ENCODE peak calls at places on chromosomes 5 and 9, in seven cellular contexts. A is foreskin fibroblast; S is fibroblast of lung; I is adrenal gland; G is GM20000; M is CD4-positive, alpha-beta T cell; R is natural killer cell. L is an unnamed sample.

GRCh38 chr9:36584626-36585460 is 12.1 kb downstream of the MELK start:
- DNase-seq in A (peak; percentile 59), G (no peak), S (peak; percentile 92), M (no peak), I (no peak), R (no peak), L (no peak)

GRCh38 chr5:72036951-72037350 is 70.3 kb upstream of the MAP1B start:
- DNase-seq in R (no peak), M (no peak), G (no peak), I (no peak), S (peak; percentile 51), A (no peak), L (no peak)

GRCh38 chr9:137218754-137219271 is 3.2 kb downstream of the RNF208 start:
- DNase-seq in R (no peak), S (peak; percentile 45), G (no peak), I (peak; percentile 83), A (no peak), M (no peak), L (no peak)

GRCh38 chr9:99130069-99130468 is 25.2 kb downstream of the TGFBR1 start:
- DNase-seq in A (no peak), M (no peak), I (no peak), R (no peak), G (peak; percentile 34), S (no peak), L (no peak)

GRCh38 chr9:134734270-134734669 is 92.7 kb downstream of the COL5A1 start:
- DNase-seq in M (no peak), S (peak; percentile 57), I (no peak), R (no peak), G (no peak), A (peak; percentile 45), L (no peak)

GRCh38 chr9:70924380-70924779 is 197.0 kb downstream of the TRPM3 start:
- DNase-seq in M (no peak), R (no peak), S (peak; percentile 92), G (no peak), A (peak; percentile 74), I (no peak), L (no peak)

GRCh38 chr5:151223447-151224264 is at the start of gene CCDC69:
- DNase-seq in I (peak; percentile 81), R (peak; percentile 61), S (peak; percentile 80), A (peak; percentile 54), M (peak; percentile 44), G (peak; percentile 81), L (peak; percentile 56)

GRCh38 chr5:3913264-3913663 is 317.6 kb downstream of the IRX1 start:
- DNase-seq in S (peak; percentile 21), A (no peak), R (no peak), M (no peak), I (no peak), G (no peak), L (no peak)

GRCh38 chr5:93831449-93831848 is 90.0 kb upstream of the POU5F2 start:
- DNase-seq in M (no peak), A (peak; percentile 78), I (peak; percentile 27), R (no peak), S (peak; percentile 95), G (no peak), L (no peak)

GRCh38 chr9:21095561-21095960 is 17.8 kb upstream of the IFNB1 start:
- DNase-seq in S (peak; percentile 4), R (no peak), A (no peak), M (no peak), I (no peak), G (no peak), L (no peak)

GRCh38 chr9:27165067-27165466 is 56.0 kb downstream of the TEK start:
- DNase-seq in A (no peak), I (no peak), M (no peak), S (no peak), R (no peak), G (no peak), L (no peak)
- TF ChIP-seq CTCF in A (no peak), I (no peak), M (no peak), S (no peak), R (no peak), G (no peak), L (no peak)

GRCh38 chr9:16131269-16131668 is 578.4 kb downstream of the CCDC171 start:
- DNase-seq in M (no peak), G (no peak), A (no peak), S (peak; percentile 61), I (no peak), R (no peak), L (no peak)
- TF ChIP-seq CTCF in M (no peak), G (no peak), A (no peak), S (peak; percentile 32), I (no peak), R (no peak), L (no peak)

DNA sequence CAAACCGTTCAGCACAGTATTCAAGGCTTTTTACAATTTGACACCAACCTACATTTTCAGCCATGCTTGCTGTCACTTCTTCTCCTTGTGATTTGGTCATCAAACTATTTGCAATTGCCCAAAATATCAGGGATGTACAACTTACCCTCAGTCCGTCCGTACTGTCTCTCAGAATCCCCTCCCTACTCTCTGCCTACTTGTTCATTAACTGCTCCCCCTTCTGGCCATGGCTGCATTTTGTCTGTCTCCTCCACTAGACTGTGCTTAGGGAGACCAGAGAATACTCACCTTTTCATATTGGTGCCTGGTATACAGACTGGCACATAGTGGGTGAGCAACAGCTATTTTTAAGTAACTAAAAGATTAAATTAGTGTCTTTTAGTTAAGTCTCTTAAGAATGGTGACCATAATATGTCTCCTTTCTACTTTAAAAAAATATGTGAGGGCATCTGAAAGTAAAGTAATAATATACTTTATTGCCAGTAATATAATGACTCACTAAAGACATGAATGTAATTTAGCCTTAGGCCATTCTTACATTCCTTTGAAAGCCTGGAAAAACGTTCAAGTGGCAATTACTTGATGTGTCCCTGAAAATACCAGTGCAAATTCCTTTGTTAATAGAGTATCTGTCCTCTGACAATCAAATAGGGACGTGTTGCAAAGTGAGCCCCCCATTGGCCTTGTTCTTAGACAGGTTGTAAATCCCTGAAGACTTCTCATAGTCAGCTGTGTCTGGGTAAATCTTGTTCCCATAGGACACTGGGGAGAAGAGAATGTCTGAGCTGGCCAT is 27.8 kb downstream of the PRLR start:
- DNase-seq in G (peak; percentile 29), I (peak; percentile 61), M (peak; percentile 17), R (no peak), S (peak; percentile 34), A (peak; percentile 22), L (no peak)
- TF ChIP-seq CTCF in G (peak; percentile 51), I (peak; percentile 44), M (peak; percentile 45), R (no peak), S (peak; percentile 69), A (peak; percentile 65), L (no peak)

GRCh38 chr5:39534701-39535100 is 109.9 kb upstream of the DAB2 start:
- DNase-seq in A (no peak), M (no peak), I (no peak), R (no peak), G (no peak), S (no peak), L (no peak)
- TF ChIP-seq CTCF in A (no peak), M (no peak), I (no peak), R (no peak), G (no peak), S (no peak), L (no peak)

GRCh38 chr9:72753261-72753893 is 199.5 kb downstream of the ALDH1A1 start:
- DNase-seq in M (no peak), G (no peak), A (peak; percentile 2), I (no peak), R (no peak), S (peak; percentile 30), L (no peak)
- TF ChIP-seq CTCF in M (no peak), G (no peak), A (peak; percentile 39), I (peak; percentile 20), R (no peak), S (peak; percentile 27), L (no peak)

DNA sequence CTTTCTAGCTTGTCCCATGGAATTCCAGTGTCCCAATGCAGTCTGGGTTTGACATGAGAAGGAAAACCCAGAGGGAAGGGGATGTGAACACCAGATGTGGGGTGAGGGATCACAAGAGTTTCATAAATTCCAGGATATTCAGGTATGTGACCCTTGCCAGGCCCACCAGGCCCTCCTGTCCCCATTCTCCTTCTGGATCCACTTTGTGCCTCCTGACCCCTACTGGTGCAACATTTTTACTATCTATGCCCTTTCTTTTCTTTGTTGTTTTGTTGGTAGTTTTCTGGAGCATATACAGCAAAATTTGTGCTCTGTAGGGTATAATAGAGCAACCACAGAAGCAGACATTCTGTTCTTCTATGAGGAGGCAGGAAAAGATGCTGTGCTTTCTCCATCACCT is 597.0 kb upstream of the GRAMD2B start:
- DNase-seq in G (no peak), A (no peak), S (no peak), R (no peak), I (no peak), M (no peak), L (no peak)
- TF ChIP-seq CTCF in G (no peak), A (no peak), S (no peak), R (no peak), I (no peak), M (no peak), L (no peak)

GRCh38 chr5:30398427-30398826 is 795.1 kb upstream of the CDH6 start:
- DNase-seq in S (no peak), M (no peak), R (no peak), G (no peak), A (no peak), I (no peak), L (no peak)

GRCh38 chr5:30405821-30406220 is 787.7 kb upstream of the CDH6 start:
- DNase-seq in S (peak; percentile 66), R (no peak), I (no peak), A (no peak), G (no peak), M (no peak), L (no peak)

DNA sequence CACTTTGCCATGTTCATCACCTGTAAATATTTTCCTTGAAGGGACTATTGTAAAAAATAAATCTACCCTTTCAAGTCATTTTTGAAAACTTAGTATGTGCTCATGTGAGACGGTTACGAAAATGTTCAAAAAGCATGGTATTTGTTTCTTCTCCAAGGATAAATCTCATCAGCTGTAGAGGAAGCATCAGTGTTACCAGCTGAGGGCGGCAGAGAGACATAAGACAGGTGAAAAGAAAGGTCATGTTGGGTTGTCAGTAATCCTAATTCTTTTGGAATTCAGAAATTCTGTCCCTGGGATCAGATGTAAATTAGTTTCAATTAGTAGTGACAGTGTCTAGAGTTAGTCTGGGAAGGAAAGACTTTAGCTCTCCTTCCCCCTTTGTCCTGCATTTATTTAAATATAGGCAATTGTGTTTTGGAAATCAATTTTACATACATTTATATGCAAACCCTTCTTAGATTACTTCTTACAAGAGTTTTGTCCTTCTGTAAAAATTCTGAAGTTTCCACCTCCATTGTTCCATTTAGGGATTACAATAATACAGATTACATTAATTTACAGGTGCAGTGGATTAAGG is 791.9 kb upstream of the CDH6 start:
- DNase-seq in M (no peak), I (peak; percentile 34), G (no peak), S (peak; percentile 39), A (no peak), R (no peak), L (no peak)
- TF ChIP-seq CTCF in M (no peak), I (peak; percentile 38), G (no peak), S (peak; percentile 42), A (peak; percentile 25), R (no peak), L (no peak)

GRCh38 chr5:127213231-127213630 is 77.4 kb upstream of the MEGF10 start:
- DNase-seq in A (no peak), R (no peak), I (no peak), S (no peak), G (no peak), M (no peak), L (no peak)

GRCh38 chr5:127216143-127216542 is 74.5 kb upstream of the MEGF10 start:
- DNase-seq in M (no peak), I (no peak), A (no peak), S (no peak), R (no peak), G (no peak), L (no peak)

GRCh38 chr5:127216906-127217675 is 73.5 kb upstream of the MEGF10 start:
- DNase-seq in A (no peak), R (no peak), S (peak; percentile 24), G (no peak), M (no peak), I (no peak), L (no peak)
- TF ChIP-seq CTCF in A (no peak), R (no peak), S (no peak), G (no peak), M (no peak), I (no peak), L (no peak)